ENCODE peak calls at places on chromosomes 1 and 21, in six cellular contexts. Y, V, R, N, X and L are unnamed samples.

GRCh38 chr1:57423135-57424131 is at the start of gene DAB1:
- DNase-seq in N (peak), X (no peak), Y (no peak), V (no peak), R (no peak), L (no peak)

GRCh38 chr1:164771568-164772350 is 212.8 kb downstream of the PBX1 start:
- DNase-seq in R (no peak), V (peak), X (no peak), N (peak), Y (no peak), L (no peak)

GRCh38 chr1:12300706-12301105 is 70.9 kb downstream of the VPS13D start:
- DNase-seq in Y (no peak), V (no peak), N (no peak), X (no peak), R (no peak), L (no peak)

GRCh38 chr1:23581219-23581618 is 21.9 kb upstream of the ID3 start:
- DNase-seq in N (peak), X (peak), V (no peak), R (peak), Y (no peak), L (peak)

GRCh38 chr1:79283451-79283850 is 276.9 kb upstream of the ADGRL4 start:
- DNase-seq in R (no peak), N (no peak), Y (no peak), X (no peak), V (no peak), L (no peak)

GRCh38 chr1:165456861-165457260 is 11.9 kb upstream of the RXRG start:
- DNase-seq in V (no peak), N (no peak), R (no peak), X (no peak), Y (no peak), L (no peak)

GRCh38 chr1:6694126-6694713 is 7.4 kb downstream of the DNAJC11 start:
- DNase-seq in N (no peak), R (no peak), X (no peak), Y (no peak), V (no peak), L (no peak)

GRCh38 chr1:54989968-54990810 is 8.5 kb upstream of the BSND start:
- DNase-seq in R (no peak), V (no peak), N (no peak), X (no peak), Y (no peak), L (no peak)

GRCh38 chr1:26278303-26278702 is 1.6 kb upstream of the SH3BGRL3 start:
- DNase-seq in Y (no peak), R (no peak), X (no peak), V (peak), N (peak), L (no peak)

GRCh38 chr1:110783292-110783918 is 89.5 kb upstream of the CD53 start:
- DNase-seq in X (no peak), N (peak), Y (peak), R (peak), V (peak), L (peak)

GRCh38 chr1:210310562-210310961 is 18.1 kb upstream of the HHAT start:
- DNase-seq in N (no peak), R (no peak), Y (no peak), V (no peak), X (no peak), L (no peak)

GRCh38 chr1:75338974-75339483 is 204.8 kb downstream of the LHX8 start:
- DNase-seq in X (no peak), V (no peak), Y (no peak), R (no peak), N (no peak), L (no peak)

GRCh38 chr1:228101994-228102790 is 933 bp downstream of the C1orf35 start:
- DNase-seq in Y (no peak), X (no peak), V (no peak), R (no peak), N (no peak), L (no peak)

GRCh38 chr1:13967707-13968106 is 267.7 kb downstream of the PRDM2 start:
- DNase-seq in R (no peak), N (no peak), V (no peak), X (no peak), Y (no peak), L (no peak)

GRCh38 chr1:53498555-53499142 is 39.5 kb downstream of the DMRTB1 start:
- DNase-seq in V (no peak), R (no peak), X (no peak), N (no peak), Y (no peak), L (no peak)

GRCh38 chr1:10515627-10516026 is 40.9 kb downstream of the PEX14 start:
- DNase-seq in R (no peak), Y (no peak), N (no peak), V (no peak), X (no peak), L (no peak)

GRCh38 chr1:923131-923990 is at the start of gene SAMD11:
- DNase-seq in Y (peak), X (peak), R (peak), V (peak), N (peak), L (peak)

GRCh38 chr1:84434756-84435142 is 36.5 kb downstream of the DNASE2B start:
- DNase-seq in R (no peak), N (no peak), Y (no peak), V (no peak), X (no peak), L (no peak)
- H3K27ac ChIP-seq in R (no peak), N (no peak), Y (no peak), V (no peak), X (peak), L (no peak)

DNA sequence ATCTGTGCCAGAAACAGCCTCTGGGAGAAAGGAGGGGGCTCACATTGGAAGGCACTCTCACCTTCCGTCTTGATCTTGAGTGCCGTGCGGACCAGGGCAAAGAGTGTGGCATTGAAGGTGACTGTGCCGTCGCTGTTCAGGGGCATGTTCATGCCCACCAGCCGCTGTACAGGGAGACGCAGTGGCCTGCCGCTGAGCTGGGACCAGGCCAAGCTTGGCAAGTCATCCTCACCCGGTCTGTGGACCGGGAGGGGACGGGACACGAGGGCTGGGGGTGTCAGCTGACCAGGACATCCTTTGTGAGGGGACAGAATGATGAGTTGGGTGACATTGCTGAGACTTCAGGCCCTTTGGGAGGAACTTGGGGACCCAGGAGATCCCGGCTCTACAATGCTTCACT is 25.0 kb upstream of the KIF21B start:
- DNase-seq in N (no peak), R (no peak), X (no peak), Y (no peak), V (no peak), L (no peak)
- H3K27ac ChIP-seq in N (no peak), R (no peak), X (no peak), Y (no peak), V (no peak), L (no peak)

DNA sequence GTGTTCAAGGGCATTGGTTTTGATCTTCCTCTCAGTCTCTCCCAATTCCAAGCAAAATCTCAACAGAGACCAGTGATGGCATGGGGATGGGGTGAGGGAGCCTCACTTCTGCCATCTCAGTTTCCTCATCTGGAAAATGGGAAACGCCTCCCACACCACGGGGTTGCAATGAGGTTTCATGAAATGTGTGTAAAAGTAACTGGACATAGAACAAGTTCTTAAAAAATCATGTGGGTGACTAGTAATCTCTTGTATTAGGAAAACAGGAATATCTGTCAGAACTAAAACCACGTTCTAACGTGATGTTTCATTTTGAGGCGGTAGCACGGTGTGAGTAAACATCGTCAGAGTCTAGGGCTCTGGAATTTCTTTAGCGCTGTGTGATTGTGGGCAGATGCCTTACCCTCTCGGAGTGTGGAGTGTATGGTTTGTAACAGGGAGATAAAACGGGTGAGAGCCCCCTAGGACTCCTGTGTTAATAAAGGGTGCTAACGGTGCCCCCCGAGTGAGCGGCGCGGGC is 55.5 kb upstream of the DNAJC6 start:
- DNase-seq in Y (no peak), V (no peak), X (no peak), R (no peak), N (no peak), L (no peak)
- H3K27ac ChIP-seq in Y (no peak), V (no peak), X (peak), R (no peak), N (no peak), L (peak)

GRCh38 chr21:44925027-44925755 is 4.5 kb upstream of the ITGB2 start:
- DNase-seq in X (no peak), R (no peak), N (peak), V (no peak), Y (no peak), L (no peak)
- H3K27ac ChIP-seq in X (peak), R (no peak), N (no peak), V (no peak), Y (no peak), L (no peak)

GRCh38 chr1:233614743-233615521 is 1.0 kb downstream of the KCNK1 start:
- DNase-seq in V (peak), Y (no peak), N (no peak), X (no peak), R (no peak), L (peak)
- H3K27ac ChIP-seq in V (peak), Y (no peak), N (no peak), X (peak), R (no peak), L (peak)

DNA sequence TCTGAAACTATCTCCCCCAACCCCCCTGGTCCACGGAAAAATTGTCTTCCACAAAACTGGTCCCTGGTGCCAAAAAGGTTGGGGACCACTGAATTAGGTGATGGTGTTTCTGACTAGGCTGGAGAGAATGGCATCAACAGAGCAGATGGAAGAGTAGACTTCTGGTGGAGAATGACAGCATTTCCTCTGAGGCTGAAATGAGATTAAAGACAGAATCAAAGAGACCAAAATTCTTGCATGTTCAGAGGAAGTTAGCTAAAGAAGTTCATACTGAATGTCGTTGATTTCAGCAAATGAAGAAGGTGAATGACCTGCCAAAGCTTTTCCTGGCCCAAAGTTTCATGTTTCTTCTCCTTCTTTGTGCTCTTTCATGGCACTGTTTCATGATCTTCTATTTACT is 188.2 kb upstream of the RUNX1 start:
- DNase-seq in X (no peak), Y (no peak), R (no peak), N (no peak), V (no peak), L (no peak)
- H3K27ac ChIP-seq in X (no peak), Y (no peak), R (no peak), N (no peak), V (no peak), L (no peak)